ENCODE peak calls at places on chromosomes 13 and 19, in nine cellular contexts. U is astrocyte of the spinal cord, A is pancreas, H is HFF-Myc, M is ascending aorta, N is IMR-90, Y is mesendoderm, X is epithelial cell of proximal tubule, Z is mammary epithelial cell. B is an unnamed sample.
A peak's percentile ranks its signal among the peaks of the same experiment; 100 is the strongest.

GRCh38 chr13:78638216-78638615 is 20.7 kb downstream of the OBI1 start:
- DNase-seq in M (no peak), Y (no peak), X (no peak), H (no peak), N (no peak), A (no peak), U (no peak), Z (no peak), B (no peak)

GRCh38 chr19:40424637-40425449 is 949 bp downstream of the SERTAD1 start:
- DNase-seq in H (no peak), A (no peak), X (no peak), N (peak; percentile 13), Z (no peak), M (no peak), U (peak; percentile 24), Y (peak; percentile 67), B (peak; percentile 63)

GRCh38 chr13:49938921-49939320 is 2.8 kb upstream of the SPRYD7 start:
- DNase-seq in Z (no peak), Y (no peak), X (no peak), M (no peak), H (no peak), U (no peak), A (peak; percentile 70), N (no peak), B (no peak)

GRCh38 chr13:44806841-44807240 is 182.4 kb downstream of the NUFIP1 start:
- DNase-seq in Z (no peak), N (no peak), Y (no peak), U (no peak), H (no peak), M (no peak), A (peak; percentile 26), X (no peak), B (no peak)

GRCh38 chr13:21638319-21639282 is 32.3 kb upstream of the FGF9 start:
- DNase-seq in U (peak; percentile 21), Y (peak; percentile 7), H (no peak), N (peak; percentile 4), A (no peak), M (no peak), X (no peak), Z (peak; percentile 75), B (peak; percentile 49)

GRCh38 chr13:28522871-28523270 is 27.9 kb upstream of the FLT1 start:
- DNase-seq in M (no peak), N (no peak), H (no peak), Z (no peak), Y (no peak), U (no peak), X (no peak), A (no peak), B (no peak)

GRCh38 chr13:43994999-43995859 is 115.5 kb downstream of the LACC1 start:
- DNase-seq in M (no peak), Y (no peak), A (no peak), U (no peak), N (no peak), Z (no peak), X (no peak), H (no peak), B (no peak)

GRCh38 chr19:39403331-39404312 is 3.0 kb upstream of the ZFP36 start:
- DNase-seq in N (peak; percentile 99), X (peak; percentile 78), Z (peak; percentile 93), Y (peak; percentile 96), A (peak; percentile 87), U (peak; percentile 99), H (peak; percentile 94), M (peak; percentile 100), B (peak; percentile 92)

GRCh38 chr19:13153627-13154240 is 3.5 kb downstream of the IER2 start:
- DNase-seq in Y (peak; percentile 72), M (no peak), U (peak; percentile 49), N (no peak), A (peak; percentile 75), H (no peak), Z (no peak), X (no peak), B (peak; percentile 61)

GRCh38 chr19:15635016-15635805 is 5.5 kb upstream of the CYP4F3 start:
- DNase-seq in A (no peak), Y (no peak), H (no peak), Z (peak; percentile 72), X (no peak), N (no peak), U (no peak), M (no peak), B (no peak)

GRCh38 chr19:18775586-18776287 is 15.4 kb downstream of the COMP start:
- DNase-seq in A (peak; percentile 30), U (peak; percentile 32), Y (no peak), Z (no peak), X (no peak), M (no peak), N (peak; percentile 71), H (no peak), B (no peak)

GRCh38 chr13:26964278-26965057 is 203.9 kb upstream of the GPR12 start:
- DNase-seq in N (peak; percentile 67), U (no peak), X (no peak), M (no peak), Y (no peak), A (peak; percentile 67), H (no peak), Z (no peak), B (peak; percentile 26)

GRCh38 chr19:46271488-46272197 is 25.2 kb upstream of the HIF3A start:
- DNase-seq in X (peak; percentile 98), U (peak; percentile 97), M (no peak), Z (peak; percentile 87), A (no peak), Y (peak; percentile 56), N (peak; percentile 70), H (no peak), B (no peak)

GRCh38 chr13:114112231-114112825 is 20.1 kb downstream of the RASA3 start:
- DNase-seq in Z (no peak), A (no peak), N (peak; percentile 45), H (no peak), Y (peak; percentile 66), X (no peak), M (no peak), U (peak; percentile 39), B (no peak)

DNA sequence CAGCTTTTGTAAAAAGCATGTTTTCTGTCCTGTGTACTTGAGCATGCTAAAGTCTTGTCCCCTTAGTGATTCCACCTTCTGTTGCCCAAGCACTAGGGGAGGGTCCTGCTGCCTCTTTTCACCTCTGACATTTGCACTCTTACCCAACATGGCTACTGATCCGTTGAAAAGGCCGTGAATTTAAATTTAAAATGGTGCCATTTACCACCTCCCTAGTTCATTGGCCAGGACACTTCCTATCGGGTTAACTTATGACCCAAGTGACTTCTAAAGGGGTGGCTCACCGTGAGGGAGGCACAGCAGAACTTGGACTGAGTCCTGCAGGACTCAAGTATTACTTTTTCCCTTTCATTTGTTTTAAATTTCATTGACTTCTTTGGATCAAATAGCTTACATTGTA is 33.3 kb upstream of the CEACAM21 start:
- DNase-seq in N (no peak), X (no peak), Z (no peak), H (no peak), A (no peak), M (no peak), Y (no peak), U (no peak), B (no peak)
- H3K4me3 ChIP-seq in N (no peak overlapping the region), X (no peak overlapping the region), Z (no peak overlapping the region), H (no peak overlapping the region), A (no peak overlapping the region), M (no peak overlapping the region), Y (no peak overlapping the region), U (no peak overlapping the region), B (no peak overlapping the region)

GRCh38 chr19:21022996-21023395 is 2.5 kb downstream of the ZNF430 start:
- DNase-seq in Y (peak; percentile 25), A (no peak), H (peak; percentile 14), M (no peak), U (peak; percentile 38), X (peak; percentile 66), N (peak; percentile 66), Z (peak; percentile 87), B (no peak)
- H3K4me3 ChIP-seq in Y (no peak overlapping the region), A (no peak overlapping the region), H (no peak overlapping the region), M (no peak overlapping the region), U (no peak overlapping the region), X (no peak overlapping the region), N (no peak overlapping the region), Z (peak overlapping the region; percentile 89), B (peak overlapping the region; percentile 91)

GRCh38 chr19:6772028-6772865 is at the start of gene VAV1:
- DNase-seq in X (no peak), Z (no peak), H (no peak), A (no peak), M (peak; percentile 21), N (no peak), U (no peak), Y (no peak), B (peak; percentile 36)
- H3K4me3 ChIP-seq in X (no peak within 1 kb of the TSS), Z (no peak within 1 kb of the TSS), H (no peak within 1 kb of the TSS), A (peak within 1 kb of the TSS; percentile 10), M (peak within 1 kb of the TSS; percentile 10), N (no peak within 1 kb of the TSS), U (no peak within 1 kb of the TSS), Y (no peak within 1 kb of the TSS), B (no peak within 1 kb of the TSS)

GRCh38 chr19:10228393-10228792 is 2.7 kb downstream of the S1PR2 start:
- DNase-seq in X (no peak), M (no peak), A (no peak), Z (no peak), Y (no peak), N (no peak), H (no peak), U (no peak), B (no peak)
- H3K4me3 ChIP-seq in X (no peak overlapping the region), M (no peak overlapping the region), A (no peak overlapping the region), Z (no peak overlapping the region), Y (no peak overlapping the region), N (no peak overlapping the region), H (no peak overlapping the region), U (no peak overlapping the region), B (no peak overlapping the region)

GRCh38 chr19:50356691-50357177 is 8.7 kb downstream of the NAPSA start:
- DNase-seq in X (no peak), M (no peak), H (no peak), Y (no peak), A (no peak), Z (no peak), U (no peak), N (no peak), B (no peak)
- H3K4me3 ChIP-seq in X (no peak overlapping the region), M (no peak overlapping the region), H (no peak overlapping the region), Y (no peak overlapping the region), A (no peak overlapping the region), Z (no peak overlapping the region), U (no peak overlapping the region), N (no peak overlapping the region), B (no peak overlapping the region)

DNA sequence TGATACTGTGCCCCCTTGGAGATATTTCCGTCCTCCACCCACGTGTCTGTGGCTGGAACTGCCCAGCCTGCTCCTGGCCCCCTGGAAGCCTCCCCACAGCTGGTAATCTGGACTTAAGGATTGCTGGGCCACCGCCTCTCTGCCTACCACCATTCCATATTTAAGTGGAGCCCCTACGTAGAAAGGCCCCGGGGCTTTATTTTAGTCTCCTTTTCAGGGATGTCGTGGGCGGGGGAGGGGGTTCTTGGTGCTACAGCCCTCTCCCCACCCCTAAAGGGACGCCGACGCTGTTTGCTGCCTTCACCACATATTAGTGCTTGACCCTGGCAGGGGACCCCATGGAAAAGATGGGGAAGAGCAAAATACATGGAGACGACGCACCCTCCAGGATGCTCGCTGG is 2.7 kb upstream of the NOP53 start:
- DNase-seq in M (no peak), A (no peak), N (no peak), H (no peak), U (peak; percentile 27), X (no peak), Z (no peak), Y (no peak), B (peak; percentile 53)
- H3K4me3 ChIP-seq in M (peak overlapping the region; percentile 34), A (no peak overlapping the region), N (no peak overlapping the region), H (peak overlapping the region; percentile 36), U (no peak overlapping the region), X (no peak overlapping the region), Z (no peak overlapping the region), Y (no peak overlapping the region), B (peak overlapping the region; percentile 65)

GRCh38 chr19:55654323-55654832 is 457 bp upstream of the U2AF2 start:
- DNase-seq in X (peak; percentile 95), A (peak; percentile 98), M (peak; percentile 98), U (peak; percentile 99), Z (peak; percentile 98), Y (peak; percentile 100), N (peak; percentile 99), H (peak; percentile 99), B (peak; percentile 100)
- H3K4me3 ChIP-seq in X (peak overlapping the region; percentile 87), A (peak overlapping the region; percentile 99), M (peak overlapping the region; percentile 89), U (peak overlapping the region; percentile 69), Z (peak overlapping the region; percentile 67), Y (peak overlapping the region; percentile 81), N (peak overlapping the region; percentile 71), H (peak overlapping the region; percentile 75), B (peak overlapping the region; percentile 100)